ENCODE peak calls at places on chromosomes 2 and 18, in five cellular contexts. E, F, S, G and T are unnamed samples. For H3K36me3, the result is how much of the 10 kb centered on the place peaks cover.

GRCh38 chr2:24625728-24626484 is 134.9 kb downstream of the NCOA1 start:
- DNase-seq in F (no peak), E (no peak), S (no peak), G (no peak), T (no peak)

GRCh38 chr18:62030091-62030985 is 137.5 kb upstream of the RNF152 start:
- DNase-seq in S (no peak), F (no peak), E (no peak), G (no peak), T (no peak)

GRCh38 chr18:11857177-11857887 is 6.1 kb downstream of the CHMP1B start:
- DNase-seq in F (no peak), E (no peak), S (peak), G (peak), T (peak)

GRCh38 chr2:240507060-240507777 is 50.6 kb downstream of the ANKMY1 start:
- DNase-seq in F (no peak), E (peak), G (no peak), S (no peak), T (no peak)

GRCh38 chr2:137091704-137092103 is 326.4 kb downstream of the THSD7B start:
- DNase-seq in S (no peak), E (no peak), G (no peak), F (no peak), T (no peak)

GRCh38 chr2:152847067-152847466 is 128.6 kb downstream of the ARL6IP6 start:
- DNase-seq in E (no peak), G (no peak), F (no peak), S (no peak), T (no peak)

GRCh38 chr2:3282056-3282998 is 95.3 kb downstream of the EIPR1 start:
- DNase-seq in G (peak), F (no peak), E (no peak), S (no peak), T (no peak)

GRCh38 chr2:151251012-151251411 is 10.7 kb downstream of the RBM43 start:
- DNase-seq in S (no peak), E (no peak), F (no peak), G (no peak), T (no peak)

GRCh38 chr2:182559623-182560022 is 132.8 kb upstream of the PDE1A start:
- DNase-seq in F (no peak), G (no peak), S (no peak), E (no peak), T (no peak)

GRCh38 chr18:72542993-72543361 is 1.2 kb downstream of the CBLN2 start:
- DNase-seq in S (no peak), E (no peak), G (no peak), F (no peak), T (no peak)

GRCh38 chr2:45259144-45259543 is 249.9 kb upstream of the SIX2 start:
- DNase-seq in G (no peak), F (no peak), E (no peak), S (no peak), T (no peak)

DNA sequence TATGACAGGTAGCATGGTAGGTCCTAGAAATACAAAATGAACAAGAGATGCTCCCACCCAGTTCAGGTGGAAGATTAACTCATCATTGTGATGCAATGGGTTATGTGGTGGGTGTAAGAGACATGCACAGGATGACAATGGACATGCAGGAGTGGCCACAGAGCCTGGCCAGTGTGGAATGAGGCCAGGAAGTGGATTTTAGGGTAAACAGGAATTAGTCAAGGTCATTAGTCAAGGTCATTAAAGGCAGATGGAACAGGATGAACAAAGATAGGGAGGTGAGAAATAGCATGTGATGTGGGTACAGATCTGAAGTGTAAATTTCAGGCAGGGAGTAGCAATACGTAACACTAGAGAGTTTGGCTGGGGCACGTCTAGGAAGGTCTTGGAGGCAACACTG is 15.6 kb upstream of the SERTAD2 start:
- DNase-seq in G (no peak), S (no peak), E (no peak), F (no peak), T (no peak)
- TF ChIP-seq EP300 in G (no peak), S (no peak), E (no peak), F (no peak), T (no peak)

GRCh38 chr18:74514860-74515495 is 18.8 kb downstream of the CNDP2 start:
- DNase-seq in S (no peak), F (no peak), G (peak), E (no peak), T (no peak)
- H3K36me3 ChIP-seq in S (under half), F (half or more), G (half or more), E (half or more), T (half or more)

GRCh38 chr2:11750422-11750821 is 4.0 kb downstream of the LPIN1 start:
- DNase-seq in S (no peak), F (no peak), E (no peak), G (no peak), T (no peak)

GRCh38 chr2:11748861-11749645 is 2.6 kb downstream of the LPIN1 start:
- DNase-seq in F (no peak), E (no peak), G (no peak), S (no peak), T (no peak)

GRCh38 chr2:11750917-11751316 is 4.5 kb downstream of the LPIN1 start:
- DNase-seq in E (no peak), G (no peak), F (no peak), S (no peak), T (peak)

GRCh38 chr2:11748018-11748860 is 1.8 kb downstream of the LPIN1 start:
- DNase-seq in S (no peak), E (no peak), G (no peak), F (no peak), T (no peak)

GRCh38 chr2:11749646-11750349 is 3.4 kb downstream of the LPIN1 start:
- DNase-seq in G (no peak), F (no peak), S (peak), E (no peak), T (peak)
- TF ChIP-seq EP300 in G (no peak), F (peak), S (no peak), E (no peak), T (no peak)

DNA sequence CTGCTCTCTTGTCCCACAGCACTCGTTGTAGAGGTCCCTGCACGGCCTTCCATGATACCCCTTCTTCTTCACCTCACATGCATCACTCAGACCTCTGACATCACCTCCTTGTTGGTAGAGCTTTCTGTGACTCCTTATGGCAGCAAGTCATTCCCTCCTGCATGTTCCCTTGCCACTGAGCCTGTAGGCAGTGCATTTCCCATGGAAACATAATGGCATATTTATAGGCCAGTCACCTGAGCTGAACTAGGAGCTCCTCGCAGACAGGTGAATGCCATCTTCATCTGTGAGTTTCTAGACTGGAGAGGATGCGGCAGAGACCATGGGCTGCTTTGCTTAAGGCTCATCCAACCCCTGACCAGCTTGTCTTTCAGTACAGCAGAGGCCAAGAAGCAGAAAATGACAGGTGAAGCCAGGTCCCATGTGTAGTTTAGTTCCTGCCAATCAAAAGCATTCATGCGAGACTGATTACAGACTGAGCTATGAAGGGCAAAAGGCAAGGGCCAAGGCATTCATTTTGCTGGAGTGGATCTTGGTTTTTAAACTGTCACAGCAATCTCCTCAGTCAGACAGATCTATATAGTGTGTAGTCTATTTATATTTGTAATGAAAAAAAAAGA is 59.4 kb upstream of the NEDD4L start:
- DNase-seq in G (no peak), E (no peak), S (no peak), F (no peak), T (no peak)
- H3K36me3 ChIP-seq in G (under half), E (under half), S (under half), F (under half), T (under half)